ENCODE peak calls at places on chromosomes 2 and 18, in eight cellular contexts. One of them, this sample, is unnamed.

GRCh38 chr2:170503563-170503962 is 211.6 kb upstream of the SP5 start:
- DNase-seq in PC-3: no peak
- DNase-seq in HCT116: no peak
- DNase-seq in GM23248: no peak
- DNase-seq in SK-N-SH: no peak
- DNase-seq in MM.1S: no peak
- DNase-seq in hepatocyte: no peak
- DNase-seq in neural progenitor cell: no peak
- DNase-seq in this sample: no peak

GRCh38 chr2:224909885-224910517 is 132.3 kb downstream of the DOCK10 start:
- DNase-seq in hepatocyte: peak; percentile 24
- DNase-seq in SK-N-SH: peak; percentile 65
- DNase-seq in MM.1S: no peak
- DNase-seq in HCT116: no peak
- DNase-seq in GM23248: peak; percentile 89
- DNase-seq in PC-3: no peak
- DNase-seq in neural progenitor cell: peak; percentile 27
- DNase-seq in this sample: no peak

GRCh38 chr2:136118819-136119716 is 1.1 kb upstream of the CXCR4 start:
- DNase-seq in MM.1S: peak; percentile 35
- DNase-seq in HCT116: no peak
- DNase-seq in neural progenitor cell: peak; percentile 66
- DNase-seq in hepatocyte: peak; percentile 14
- DNase-seq in SK-N-SH: peak; percentile 85
- DNase-seq in PC-3: no peak
- DNase-seq in GM23248: no peak
- DNase-seq in this sample: peak; percentile 90

GRCh38 chr2:51410351-51410750 is 378.4 kb upstream of the NRXN1 start:
- DNase-seq in PC-3: no peak
- DNase-seq in MM.1S: no peak
- DNase-seq in HCT116: no peak
- DNase-seq in SK-N-SH: no peak
- DNase-seq in hepatocyte: no peak
- DNase-seq in GM23248: no peak
- DNase-seq in neural progenitor cell: peak; percentile 7
- DNase-seq in this sample: no peak

GRCh38 chr2:17373736-17374135 is 144.5 kb downstream of the RAD51AP2 start:
- DNase-seq in GM23248: peak; percentile 63
- DNase-seq in PC-3: no peak
- DNase-seq in neural progenitor cell: no peak
- DNase-seq in SK-N-SH: no peak
- DNase-seq in HCT116: no peak
- DNase-seq in hepatocyte: no peak
- DNase-seq in MM.1S: peak; percentile 96
- DNase-seq in this sample: no peak

GRCh38 chr2:192051533-192051932 is 143.2 kb downstream of the TMEFF2 start:
- DNase-seq in hepatocyte: no peak
- DNase-seq in neural progenitor cell: no peak
- DNase-seq in MM.1S: no peak
- DNase-seq in GM23248: no peak
- DNase-seq in SK-N-SH: no peak
- DNase-seq in PC-3: no peak
- DNase-seq in HCT116: no peak
- DNase-seq in this sample: no peak

GRCh38 chr2:9941196-9941995 is 10.1 kb upstream of the GRHL1 start:
- DNase-seq in hepatocyte: peak; percentile 30
- DNase-seq in GM23248: peak; percentile 86
- DNase-seq in HCT116: no peak
- DNase-seq in MM.1S: no peak
- DNase-seq in PC-3: peak; percentile 74
- DNase-seq in SK-N-SH: no peak
- DNase-seq in neural progenitor cell: no peak
- DNase-seq in this sample: no peak

GRCh38 chr2:2331905-2332280 is 818 bp upstream of the MYT1L start:
- DNase-seq in GM23248: no peak
- DNase-seq in hepatocyte: no peak
- DNase-seq in MM.1S: no peak
- DNase-seq in neural progenitor cell: peak; percentile 41
- DNase-seq in HCT116: no peak
- DNase-seq in PC-3: no peak
- DNase-seq in SK-N-SH: peak; percentile 49
- DNase-seq in this sample: no peak

GRCh38 chr2:178718988-178719387 is 88.2 kb downstream of the TTN start:
- DNase-seq in neural progenitor cell: no peak
- DNase-seq in SK-N-SH: no peak
- DNase-seq in HCT116: no peak
- DNase-seq in MM.1S: no peak
- DNase-seq in PC-3: no peak
- DNase-seq in GM23248: no peak
- DNase-seq in hepatocyte: no peak
- DNase-seq in this sample: no peak

GRCh38 chr2:218295029-218295428 is 2.7 kb upstream of the TMBIM1 start:
- DNase-seq in hepatocyte: peak; percentile 78
- DNase-seq in MM.1S: peak; percentile 77
- DNase-seq in SK-N-SH: no peak
- DNase-seq in HCT116: no peak
- DNase-seq in PC-3: peak; percentile 81
- DNase-seq in GM23248: no peak
- DNase-seq in neural progenitor cell: no peak
- DNase-seq in this sample: no peak

GRCh38 chr18:5339202-5339834 is 43.8 kb upstream of the ZBTB14 start:
- DNase-seq in SK-N-SH: no peak
- DNase-seq in HCT116: no peak
- DNase-seq in GM23248: no peak
- DNase-seq in PC-3: no peak
- DNase-seq in MM.1S: no peak
- DNase-seq in neural progenitor cell: no peak
- DNase-seq in hepatocyte: peak; percentile 6
- DNase-seq in this sample: no peak

GRCh38 chr2:172299741-172300140 is 127.6 kb upstream of the ITGA6 start:
- DNase-seq in SK-N-SH: no peak
- DNase-seq in GM23248: peak; percentile 50
- DNase-seq in HCT116: no peak
- DNase-seq in hepatocyte: no peak
- DNase-seq in PC-3: peak; percentile 83
- DNase-seq in neural progenitor cell: no peak
- DNase-seq in MM.1S: no peak
- DNase-seq in this sample: no peak

GRCh38 chr2:178419123-178419522 is 31.9 kb downstream of the PRKRA start:
- DNase-seq in MM.1S: no peak
- DNase-seq in hepatocyte: peak; percentile 21
- DNase-seq in HCT116: no peak
- DNase-seq in GM23248: peak; percentile 26
- DNase-seq in neural progenitor cell: no peak
- DNase-seq in PC-3: peak; percentile 64
- DNase-seq in SK-N-SH: no peak
- DNase-seq in this sample: peak; percentile 21

GRCh38 chr2:178891265-178891958 is 84.2 kb upstream of the TTN start:
- DNase-seq in neural progenitor cell: peak; percentile 86
- DNase-seq in PC-3: peak; percentile 90
- DNase-seq in MM.1S: peak; percentile 84
- DNase-seq in GM23248: peak; percentile 76
- DNase-seq in SK-N-SH: peak; percentile 21
- DNase-seq in HCT116: peak; percentile 59
- DNase-seq in hepatocyte: peak; percentile 88
- DNase-seq in this sample: peak; percentile 68

GRCh38 chr2:165530-165929 is 98.3 kb downstream of the SH3YL1 start:
- DNase-seq in MM.1S: no peak
- DNase-seq in neural progenitor cell: no peak
- DNase-seq in PC-3: no peak
- DNase-seq in hepatocyte: no peak
- DNase-seq in SK-N-SH: no peak
- DNase-seq in GM23248: no peak
- DNase-seq in HCT116: no peak
- DNase-seq in this sample: no peak

GRCh38 chr2:55811048-55811447 is 112.5 kb downstream of the EFEMP1 start:
- DNase-seq in hepatocyte: no peak
- DNase-seq in GM23248: peak; percentile 36
- DNase-seq in HCT116: no peak
- DNase-seq in MM.1S: no peak
- DNase-seq in PC-3: no peak
- DNase-seq in neural progenitor cell: no peak
- DNase-seq in SK-N-SH: no peak
- DNase-seq in this sample: no peak

DNA sequence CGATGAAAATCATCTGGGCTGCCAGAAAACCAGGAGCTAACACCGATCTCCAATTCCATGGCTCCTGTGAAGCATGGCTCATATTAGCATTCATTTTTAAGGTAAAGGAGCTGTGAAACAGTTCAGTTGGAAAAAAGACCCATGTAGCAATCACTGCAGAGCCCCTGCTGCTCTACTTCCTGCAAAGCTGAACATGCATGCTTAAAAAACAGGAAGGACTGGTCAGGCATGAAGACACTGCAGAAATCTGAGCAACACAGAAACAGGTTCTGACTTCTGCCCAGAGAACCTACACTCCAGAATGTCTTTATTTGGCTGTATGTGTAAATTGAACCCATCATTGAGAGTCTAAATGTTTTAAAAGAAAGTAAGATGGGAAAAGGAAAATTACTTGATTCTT is 950.6 kb downstream of the DCDC2C start:
- DNase-seq in SK-N-SH: no peak
- DNase-seq in hepatocyte: no peak
- DNase-seq in PC-3: no peak
- DNase-seq in neural progenitor cell: no peak
- DNase-seq in MM.1S: no peak
- DNase-seq in HCT116: no peak
- DNase-seq in GM23248: no peak
- DNase-seq in this sample: peak; percentile 77
- H3K9me3 ChIP-seq in SK-N-SH: peaks cover 5% of the 10 kb centered on the region
- H3K9me3 ChIP-seq in hepatocyte: no peaks in the 10 kb centered on the region
- H3K9me3 ChIP-seq in PC-3: no peaks in the 10 kb centered on the region
- H3K9me3 ChIP-seq in neural progenitor cell: no peaks in the 10 kb centered on the region
- H3K9me3 ChIP-seq in MM.1S: no peaks in the 10 kb centered on the region
- H3K9me3 ChIP-seq in HCT116: peaks cover 18% of the 10 kb centered on the region
- H3K9me3 ChIP-seq in GM23248: no peaks in the 10 kb centered on the region
- H3K9me3 ChIP-seq in this sample: no peaks in the 10 kb centered on the region

GRCh38 chr18:34158881-34159690 is 65.6 kb downstream of the NOL4 start:
- DNase-seq in GM23248: peak; percentile 10
- DNase-seq in SK-N-SH: peak; percentile 87
- DNase-seq in MM.1S: no peak
- DNase-seq in hepatocyte: peak; percentile 64
- DNase-seq in neural progenitor cell: peak; percentile 89
- DNase-seq in HCT116: no peak
- DNase-seq in PC-3: no peak
- DNase-seq in this sample: no peak

DNA sequence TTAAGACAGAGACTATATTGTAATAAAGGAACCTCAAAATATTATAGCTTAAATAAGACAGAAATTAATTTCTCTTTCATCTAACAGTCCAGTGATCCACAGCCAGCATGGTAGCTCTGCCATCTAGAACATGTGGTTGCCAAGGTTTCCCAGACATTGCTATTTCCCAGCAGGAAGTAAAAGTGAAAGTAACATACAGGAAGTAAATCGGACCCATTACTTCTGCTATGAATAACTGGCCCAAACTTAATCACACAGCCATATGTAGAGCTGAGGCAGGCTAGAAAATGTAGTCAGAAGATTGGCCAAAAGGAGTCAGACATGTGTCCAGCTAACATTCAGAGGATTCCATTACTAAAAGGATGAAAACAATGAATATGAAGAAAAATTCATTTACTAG is 71.0 kb downstream of the NOL4 start:
- DNase-seq in GM23248: peak; percentile 39
- DNase-seq in hepatocyte: no peak
- DNase-seq in HCT116: no peak
- DNase-seq in MM.1S: no peak
- DNase-seq in SK-N-SH: peak; percentile 14
- DNase-seq in neural progenitor cell: no peak
- DNase-seq in PC-3: peak; percentile 21
- DNase-seq in this sample: peak; percentile 34
- TF ChIP-seq EZH2phosphoT487 in GM23248: no peak
- TF ChIP-seq EZH2phosphoT487 in hepatocyte: no peak
- TF ChIP-seq EZH2phosphoT487 in HCT116: no peak
- TF ChIP-seq EZH2phosphoT487 in MM.1S: no peak
- TF ChIP-seq EZH2phosphoT487 in SK-N-SH: no peak
- TF ChIP-seq EZH2phosphoT487 in neural progenitor cell: no peak
- TF ChIP-seq EZH2phosphoT487 in PC-3: no peak
- TF ChIP-seq EZH2phosphoT487 in this sample: no peak

GRCh38 chr2:135113322-135113721 is 61.2 kb downstream of the RAB3GAP1 start:
- DNase-seq in PC-3: no peak
- DNase-seq in MM.1S: no peak
- DNase-seq in hepatocyte: no peak
- DNase-seq in GM23248: no peak
- DNase-seq in SK-N-SH: no peak
- DNase-seq in neural progenitor cell: no peak
- DNase-seq in HCT116: no peak
- DNase-seq in this sample: no peak
- H4K20me1 ChIP-seq in PC-3: no peaks in the 10 kb centered on the region
- H4K20me1 ChIP-seq in MM.1S: no peaks in the 10 kb centered on the region
- H4K20me1 ChIP-seq in hepatocyte: no peaks in the 10 kb centered on the region
- H4K20me1 ChIP-seq in GM23248: no peaks in the 10 kb centered on the region
- H4K20me1 ChIP-seq in SK-N-SH: no peaks in the 10 kb centered on the region
- H4K20me1 ChIP-seq in neural progenitor cell: no peaks in the 10 kb centered on the region
- H4K20me1 ChIP-seq in HCT116: peaks cover 3% of the 10 kb centered on the region
- H4K20me1 ChIP-seq in this sample: no peaks in the 10 kb centered on the region

DNA sequence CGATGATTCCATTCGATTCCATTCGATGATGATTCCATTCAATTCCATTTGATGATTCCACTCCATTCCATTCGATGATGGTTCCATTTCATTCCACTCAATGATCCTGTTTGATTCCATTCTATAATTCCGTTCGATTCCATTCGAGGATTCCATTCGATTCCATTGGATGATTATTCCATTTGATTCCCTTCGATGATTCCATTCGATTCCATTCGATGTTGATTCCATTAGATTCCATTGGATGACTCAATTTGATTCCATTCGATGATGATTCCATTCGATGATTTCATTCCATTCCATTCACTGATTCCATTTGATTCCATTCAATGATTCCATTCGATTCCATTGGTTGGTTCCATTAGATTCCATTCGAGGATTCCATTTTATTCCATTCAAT is 1084.4 kb downstream of the RPIA start:
- DNase-seq in MM.1S: no peak
- DNase-seq in PC-3: no peak
- DNase-seq in hepatocyte: no peak
- DNase-seq in neural progenitor cell: no peak
- DNase-seq in GM23248: no peak
- DNase-seq in SK-N-SH: no peak
- DNase-seq in HCT116: no peak
- DNase-seq in this sample: no peak
- H3K9me3 ChIP-seq in MM.1S: no peaks in the 10 kb centered on the region
- H3K9me3 ChIP-seq in PC-3: peaks cover 85% of the 10 kb centered on the region
- H3K9me3 ChIP-seq in hepatocyte: peaks cover 57% of the 10 kb centered on the region
- H3K9me3 ChIP-seq in neural progenitor cell: peaks cover 99% of the 10 kb centered on the region
- H3K9me3 ChIP-seq in GM23248: peaks cover 15% of the 10 kb centered on the region
- H3K9me3 ChIP-seq in SK-N-SH: peaks cover 2% of the 10 kb centered on the region
- H3K9me3 ChIP-seq in HCT116: peaks cover 52% of the 10 kb centered on the region
- H3K9me3 ChIP-seq in this sample: peaks cover 83% of the 10 kb centered on the region

DNA sequence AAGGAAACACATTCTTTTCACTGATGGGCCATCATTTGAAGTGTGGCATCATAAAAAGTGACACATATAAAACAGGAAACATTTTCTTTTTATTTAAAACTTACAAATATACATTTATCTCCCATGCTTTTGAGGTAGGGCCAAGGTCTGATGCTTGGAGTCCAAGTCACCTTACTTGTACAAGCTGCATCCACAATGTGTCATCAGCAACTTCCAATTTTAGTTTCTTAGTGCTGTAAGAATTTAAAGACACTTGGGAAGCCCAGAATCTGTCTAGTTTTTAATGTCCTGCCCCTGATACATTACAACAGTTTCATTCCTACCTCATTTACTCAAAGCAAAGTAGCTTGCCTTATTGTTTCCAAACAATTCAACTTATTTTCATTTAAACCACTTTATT is 297.7 kb downstream of the MTX2 start:
- DNase-seq in PC-3: no peak
- DNase-seq in MM.1S: no peak
- DNase-seq in neural progenitor cell: no peak
- DNase-seq in SK-N-SH: no peak
- DNase-seq in HCT116: no peak
- DNase-seq in hepatocyte: no peak
- DNase-seq in GM23248: peak; percentile 78
- DNase-seq in this sample: no peak
- TF ChIP-seq EZH2phosphoT487 in PC-3: no peak
- TF ChIP-seq EZH2phosphoT487 in MM.1S: no peak
- TF ChIP-seq EZH2phosphoT487 in neural progenitor cell: no peak
- TF ChIP-seq EZH2phosphoT487 in SK-N-SH: no peak
- TF ChIP-seq EZH2phosphoT487 in HCT116: no peak
- TF ChIP-seq EZH2phosphoT487 in hepatocyte: no peak
- TF ChIP-seq EZH2phosphoT487 in GM23248: no peak
- TF ChIP-seq EZH2phosphoT487 in this sample: no peak